ENCODE peak calls at places on chromosomes 7 and 10, in six cellular contexts. One of them, this sample, is unnamed.

GRCh38 chr10:121362026-121362425 is 236.2 kb downstream of the FGFR2 start:
- DNase-seq in HepG2: no peak
- DNase-seq in K562: no peak
- DNase-seq in A549: no peak
- DNase-seq in GM12878: no peak
- DNase-seq in endothelial cell of umbilical vein: no peak
- DNase-seq in this sample: no peak

GRCh38 chr7:15885678-15886077 is 199.2 kb upstream of the MEOX2 start:
- DNase-seq in HepG2: no peak
- DNase-seq in K562: no peak
- DNase-seq in A549: no peak
- DNase-seq in GM12878: no peak
- DNase-seq in endothelial cell of umbilical vein: no peak
- DNase-seq in this sample: no peak

GRCh38 chr7:128205068-128205467 is 36.0 kb upstream of the LEP start:
- DNase-seq in HepG2: no peak
- DNase-seq in K562: no peak
- DNase-seq in A549: no peak
- DNase-seq in GM12878: no peak
- DNase-seq in endothelial cell of umbilical vein: no peak
- DNase-seq in this sample: no peak

GRCh38 chr10:58063854-58064480 is 203.7 kb downstream of the IPMK start:
- DNase-seq in HepG2: no peak
- DNase-seq in K562: no peak
- DNase-seq in A549: no peak
- DNase-seq in GM12878: no peak
- DNase-seq in endothelial cell of umbilical vein: no peak
- DNase-seq in this sample: no peak

GRCh38 chr10:119410361-119411116 is 132.0 kb downstream of the RGS10 start:
- DNase-seq in HepG2: no peak
- DNase-seq in K562: no peak
- DNase-seq in A549: no peak
- DNase-seq in GM12878: no peak
- DNase-seq in endothelial cell of umbilical vein: no peak
- DNase-seq in this sample: no peak

GRCh38 chr7:130430841-130431713 is 9.7 kb downstream of the CEP41 start:
- DNase-seq in HepG2: no peak
- DNase-seq in K562: no peak
- DNase-seq in A549: no peak
- DNase-seq in GM12878: no peak
- DNase-seq in endothelial cell of umbilical vein: peak; percentile 77
- DNase-seq in this sample: peak; percentile 70

GRCh38 chr7:79936281-79936983 is 198.2 kb upstream of the GNAI1 start:
- DNase-seq in HepG2: no peak
- DNase-seq in K562: no peak
- DNase-seq in A549: no peak
- DNase-seq in GM12878: no peak
- DNase-seq in endothelial cell of umbilical vein: no peak
- DNase-seq in this sample: no peak

GRCh38 chr7:50637725-50638643 is 72.8 kb upstream of the DDC start:
- DNase-seq in HepG2: no peak
- DNase-seq in K562: no peak
- DNase-seq in A549: no peak
- DNase-seq in GM12878: no peak
- DNase-seq in endothelial cell of umbilical vein: no peak
- DNase-seq in this sample: no peak

GRCh38 chr7:1567893-1568292 is 1.9 kb downstream of the PSMG3 start:
- DNase-seq in HepG2: no peak
- DNase-seq in K562: no peak
- DNase-seq in A549: no peak
- DNase-seq in GM12878: no peak
- DNase-seq in endothelial cell of umbilical vein: no peak
- DNase-seq in this sample: no peak

GRCh38 chr10:118471863-118472262 is 123.6 kb downstream of the PRLHR start:
- DNase-seq in HepG2: no peak
- DNase-seq in K562: no peak
- DNase-seq in A549: no peak
- DNase-seq in GM12878: no peak
- DNase-seq in endothelial cell of umbilical vein: no peak
- DNase-seq in this sample: no peak

GRCh38 chr10:113488186-113488585 is 64.7 kb upstream of the HABP2 start:
- DNase-seq in HepG2: no peak
- DNase-seq in K562: no peak
- DNase-seq in A549: no peak
- DNase-seq in GM12878: no peak
- DNase-seq in endothelial cell of umbilical vein: no peak
- DNase-seq in this sample: no peak

GRCh38 chr10:48598243-48598935 is 6.5 kb downstream of the ARHGAP22 start:
- DNase-seq in HepG2: no peak
- DNase-seq in K562: no peak
- DNase-seq in A549: no peak
- DNase-seq in GM12878: no peak
- DNase-seq in endothelial cell of umbilical vein: no peak
- DNase-seq in this sample: no peak

GRCh38 chr10:80201592-80202256 is 3.6 kb downstream of the ANXA11 start:
- DNase-seq in HepG2: no peak
- DNase-seq in K562: no peak
- DNase-seq in A549: no peak
- DNase-seq in GM12878: no peak
- DNase-seq in endothelial cell of umbilical vein: no peak
- DNase-seq in this sample: no peak

DNA sequence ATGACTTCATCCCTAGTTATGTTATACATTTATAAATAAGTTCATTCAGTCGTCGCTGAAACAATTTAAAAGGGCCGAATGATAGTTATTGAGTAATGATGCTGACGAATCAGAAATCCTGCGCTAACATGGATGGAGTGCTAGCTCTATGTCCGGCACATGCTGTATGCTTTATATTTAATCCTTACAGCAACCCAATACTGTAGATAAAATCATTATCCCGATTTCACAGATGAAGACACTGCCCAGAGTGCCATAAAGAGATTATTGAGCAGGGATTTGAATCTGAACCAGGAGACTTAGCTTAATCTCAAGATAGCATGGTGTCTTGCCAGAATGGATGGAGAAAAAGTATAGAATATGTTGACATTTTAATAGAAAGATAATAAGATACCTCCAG is 1.1 kb upstream of the ICA1 start:
- DNase-seq in HepG2: no peak
- DNase-seq in K562: no peak
- DNase-seq in A549: no peak
- DNase-seq in GM12878: no peak
- DNase-seq in endothelial cell of umbilical vein: no peak
- DNase-seq in this sample: no peak
- H3K4me3 ChIP-seq in HepG2: no peak overlapping the region
- H3K4me3 ChIP-seq in K562: peak overlapping the region; percentile 79
- H3K4me3 ChIP-seq in A549: no peak overlapping the region
- H3K4me3 ChIP-seq in GM12878: no peak overlapping the region
- H3K4me3 ChIP-seq in endothelial cell of umbilical vein: no peak overlapping the region
- H3K4me3 ChIP-seq in this sample: no peak overlapping the region

DNA sequence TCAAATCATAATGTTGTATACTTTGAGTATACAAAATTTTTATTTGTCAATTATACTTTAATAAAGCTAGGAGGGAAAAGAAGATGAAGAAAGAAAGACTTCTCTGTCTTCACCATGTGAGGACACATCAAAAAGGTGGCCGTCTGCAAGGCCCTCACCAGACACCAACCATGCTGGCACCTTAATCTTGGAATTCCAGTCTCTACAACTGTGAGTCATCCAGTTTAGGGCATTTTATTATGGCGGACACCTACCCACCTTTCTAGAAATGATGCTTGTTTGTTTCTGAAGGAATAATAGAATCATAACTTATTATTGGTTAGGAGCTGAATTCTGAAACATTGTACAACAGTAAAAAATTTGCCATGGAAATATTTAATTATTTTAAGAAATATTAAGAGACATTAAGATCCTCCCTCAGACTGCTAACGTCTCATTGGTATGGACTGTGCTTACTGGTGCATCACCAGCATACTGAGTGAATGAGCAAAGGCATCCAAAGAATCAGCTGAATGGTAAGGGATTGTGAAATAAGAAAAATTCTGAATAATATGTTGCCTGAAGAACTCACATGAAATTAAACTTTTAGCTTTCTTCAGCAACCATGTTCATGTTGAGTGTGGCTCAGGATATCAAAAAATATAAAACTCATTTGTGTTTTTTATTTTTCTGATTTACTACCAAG is 536.6 kb downstream of the HTR7 start:
- DNase-seq in HepG2: no peak
- DNase-seq in K562: no peak
- DNase-seq in A549: no peak
- DNase-seq in GM12878: no peak
- DNase-seq in endothelial cell of umbilical vein: no peak
- DNase-seq in this sample: no peak
- TF ChIP-seq MYC in HepG2: no peak
- TF ChIP-seq MYC in K562: no peak
- TF ChIP-seq MYC in A549: no peak
- TF ChIP-seq MYC in GM12878: no peak
- TF ChIP-seq MYC in endothelial cell of umbilical vein: no peak
- TF ChIP-seq MYC in this sample: no peak

GRCh38 chr7:70005885-70006284 is 407.6 kb downstream of the AUTS2 start:
- DNase-seq in HepG2: no peak
- DNase-seq in K562: no peak
- DNase-seq in A549: no peak
- DNase-seq in GM12878: no peak
- DNase-seq in endothelial cell of umbilical vein: no peak
- DNase-seq in this sample: no peak

GRCh38 chr7:70000747-70001348 is 402.6 kb downstream of the AUTS2 start:
- DNase-seq in HepG2: no peak
- DNase-seq in K562: no peak
- DNase-seq in A549: no peak
- DNase-seq in GM12878: no peak
- DNase-seq in endothelial cell of umbilical vein: no peak
- DNase-seq in this sample: no peak

GRCh38 chr7:70006411-70006920 is 408.2 kb downstream of the AUTS2 start:
- DNase-seq in HepG2: no peak
- DNase-seq in K562: no peak
- DNase-seq in A549: no peak
- DNase-seq in GM12878: no peak
- DNase-seq in endothelial cell of umbilical vein: no peak
- DNase-seq in this sample: peak; percentile 68
- H3K4me3 ChIP-seq in HepG2: no peak overlapping the region
- H3K4me3 ChIP-seq in K562: no peak overlapping the region
- H3K4me3 ChIP-seq in A549: no peak overlapping the region
- H3K4me3 ChIP-seq in GM12878: peak overlapping the region; percentile 51
- H3K4me3 ChIP-seq in endothelial cell of umbilical vein: no peak overlapping the region
- H3K4me3 ChIP-seq in this sample: no peak overlapping the region

DNA sequence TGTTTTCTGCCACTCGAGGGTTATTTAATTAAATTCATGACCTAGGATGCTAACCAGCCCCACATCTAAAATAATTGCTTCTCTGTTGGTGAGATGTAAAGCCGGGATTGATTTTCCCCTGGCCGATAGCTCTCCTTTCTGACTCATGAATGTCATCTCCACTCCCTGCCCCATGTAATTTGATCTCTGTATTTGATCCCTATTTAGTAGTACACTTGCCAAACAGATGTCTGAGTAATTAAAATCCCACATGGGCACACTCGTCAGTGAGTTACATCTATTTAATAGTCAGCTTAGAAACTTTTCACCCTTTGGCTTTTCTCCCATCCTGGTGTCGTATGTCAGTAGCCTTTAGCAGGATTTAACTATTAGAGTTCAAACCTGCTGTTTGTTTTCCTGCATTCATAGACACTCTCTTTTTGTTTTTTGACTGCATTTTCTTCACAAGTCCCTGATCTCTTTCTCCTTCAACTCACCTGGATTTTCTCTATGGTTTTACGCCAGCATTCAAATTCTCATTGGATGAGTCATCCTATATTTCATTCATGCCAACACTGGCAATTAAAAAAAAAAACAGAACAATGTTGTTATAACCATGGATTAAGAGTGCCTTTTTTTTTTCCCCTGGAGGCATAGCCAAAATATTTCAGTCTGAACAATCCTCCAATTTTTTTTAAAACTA is 82.7 kb downstream of the SPAG6 start:
- DNase-seq in HepG2: no peak
- DNase-seq in K562: no peak
- DNase-seq in A549: peak; percentile 52
- DNase-seq in GM12878: no peak
- DNase-seq in endothelial cell of umbilical vein: peak; percentile 77
- DNase-seq in this sample: no peak
- TF ChIP-seq MYC in HepG2: no peak
- TF ChIP-seq MYC in K562: no peak
- TF ChIP-seq MYC in A549: no peak
- TF ChIP-seq MYC in GM12878: no peak
- TF ChIP-seq MYC in endothelial cell of umbilical vein: no peak
- TF ChIP-seq MYC in this sample: no peak

GRCh38 chr7:151174246-151175046 is 7.0 kb upstream of the GBX1 start:
- DNase-seq in HepG2: no peak
- DNase-seq in K562: no peak
- DNase-seq in A549: no peak
- DNase-seq in GM12878: no peak
- DNase-seq in endothelial cell of umbilical vein: peak; percentile 36
- DNase-seq in this sample: no peak

GRCh38 chr7:151176401-151176800 is 8.9 kb upstream of the GBX1 start:
- DNase-seq in HepG2: no peak
- DNase-seq in K562: no peak
- DNase-seq in A549: no peak
- DNase-seq in GM12878: no peak
- DNase-seq in endothelial cell of umbilical vein: no peak
- DNase-seq in this sample: no peak

GRCh38 chr7:151175047-151175792 is 7.7 kb upstream of the GBX1 start:
- DNase-seq in HepG2: no peak
- DNase-seq in K562: no peak
- DNase-seq in A549: no peak
- DNase-seq in GM12878: no peak
- DNase-seq in endothelial cell of umbilical vein: no peak
- DNase-seq in this sample: no peak

GRCh38 chr7:151177310-151177709 is 9.7 kb downstream of the ASB10 start:
- DNase-seq in HepG2: no peak
- DNase-seq in K562: no peak
- DNase-seq in A549: no peak
- DNase-seq in GM12878: no peak
- DNase-seq in endothelial cell of umbilical vein: no peak
- DNase-seq in this sample: no peak

GRCh38 chr7:151175793-151176311 is 8.4 kb upstream of the GBX1 start:
- DNase-seq in HepG2: no peak
- DNase-seq in K562: no peak
- DNase-seq in A549: no peak
- DNase-seq in GM12878: no peak
- DNase-seq in endothelial cell of umbilical vein: no peak
- DNase-seq in this sample: no peak
- H3K4me3 ChIP-seq in HepG2: no peak overlapping the region
- H3K4me3 ChIP-seq in K562: no peak overlapping the region
- H3K4me3 ChIP-seq in A549: no peak overlapping the region
- H3K4me3 ChIP-seq in GM12878: no peak overlapping the region
- H3K4me3 ChIP-seq in endothelial cell of umbilical vein: no peak overlapping the region
- H3K4me3 ChIP-seq in this sample: no peak overlapping the region

This sample was measured in NB4.